ENCODE peak calls at places on chromosomes 6 and 20, in seven cellular contexts. O is cardiac fibroblast, Y is AG04450, P is neural crest cell, Q is tibial nerve, U is B cell, H is PC-9. V is an unnamed sample.

GRCh38 chr6:87436435-87436834 is 28.7 kb downstream of the CFAP206 start:
- DNase-seq in P (peak; percentile 63), Q (peak; percentile 21), O (peak; percentile 68), U (peak; percentile 44), Y (peak; percentile 26), H (peak; percentile 35), V (no peak)

GRCh38 chr6:135624402-135625297 is 127.1 kb upstream of the AHI1 start:
- DNase-seq in O (no peak), Q (no peak), U (no peak), P (no peak), Y (no peak), H (peak; percentile 16), V (no peak)

GRCh38 chr20:48629069-48629959 is 198.5 kb downstream of the PREX1 start:
- DNase-seq in P (no peak), U (no peak), O (no peak), Q (no peak), H (no peak), Y (no peak), V (no peak)

GRCh38 chr20:62636446-62636845 is 5.9 kb upstream of the SLCO4A1 start:
- DNase-seq in O (no peak), P (no peak), Y (no peak), Q (no peak), H (no peak), U (no peak), V (peak; percentile 92)

GRCh38 chr6:133646021-133646682 is 242.8 kb upstream of the TCF21 start:
- DNase-seq in U (no peak), Q (no peak), O (peak; percentile 58), H (no peak), Y (no peak), P (no peak), V (no peak)

GRCh38 chr20:59318201-59318790 is 17.9 kb downstream of the EDN3 start:
- DNase-seq in O (no peak), Y (no peak), U (no peak), P (no peak), Q (no peak), H (no peak), V (no peak)

GRCh38 chr6:167787896-167788530 is 38.7 kb upstream of the AFDN start:
- DNase-seq in P (no peak), Q (no peak), H (no peak), U (no peak), Y (no peak), O (no peak), V (no peak)

GRCh38 chr20:25669826-25670422 is 26.7 kb downstream of the ZNF337 start:
- DNase-seq in P (no peak), H (peak; percentile 90), O (peak; percentile 61), Y (peak; percentile 53), Q (no peak), U (no peak), V (no peak)

GRCh38 chr6:119626884-119627619 is 277.5 kb upstream of the MAN1A1 start:
- DNase-seq in P (no peak), H (peak; percentile 40), O (no peak), Y (no peak), U (no peak), Q (no peak), V (no peak)

GRCh38 chr6:36769676-36770499 is 69.4 kb downstream of the CPNE5 start:
- DNase-seq in H (no peak), U (no peak), P (no peak), Q (no peak), O (peak; percentile 60), Y (no peak), V (no peak)

GRCh38 chr20:63858393-63859165 is 2.7 kb upstream of the ABHD16B start:
- DNase-seq in U (no peak), P (no peak), H (no peak), Q (no peak), O (peak; percentile 87), Y (peak; percentile 33), V (no peak)

DNA sequence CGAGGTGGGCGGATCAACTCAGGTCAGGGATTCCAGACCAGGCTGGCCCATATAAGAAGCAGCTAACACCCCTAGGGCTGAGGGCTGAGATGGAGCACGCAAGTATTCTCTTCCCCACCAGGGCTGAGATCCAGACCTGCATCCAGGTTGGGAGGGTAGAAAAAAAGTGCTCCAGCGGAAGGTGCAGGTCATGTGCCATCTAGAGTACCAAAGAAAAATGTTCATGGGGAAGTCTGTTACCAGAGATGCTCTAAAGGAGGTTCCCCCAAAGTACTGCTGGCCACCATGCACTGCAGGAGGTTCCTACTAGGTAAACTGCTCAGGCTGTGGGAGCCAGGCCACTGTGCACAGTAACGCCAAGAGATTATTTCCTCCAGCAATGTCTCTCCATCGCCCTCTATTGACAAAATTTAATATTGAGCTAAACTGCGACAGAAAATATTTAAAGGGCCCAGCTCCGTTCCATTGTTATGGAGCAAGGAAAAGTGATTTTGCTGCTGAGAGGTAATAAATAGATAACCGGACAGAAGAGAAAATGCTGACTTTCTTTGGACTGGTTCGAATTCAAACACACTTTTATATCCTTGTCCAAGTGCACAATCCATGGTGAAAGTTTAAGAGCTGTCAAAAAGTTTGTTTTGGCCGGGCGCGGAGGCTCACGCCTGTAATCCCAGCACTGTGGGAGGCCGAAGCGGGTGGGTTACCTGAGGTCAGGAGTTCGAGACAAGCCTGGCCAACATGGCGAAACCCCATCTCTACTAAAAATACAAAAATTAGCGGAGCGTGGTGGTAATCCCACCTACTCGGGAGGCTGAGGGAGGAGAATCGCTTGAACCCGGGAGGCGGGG is 159.9 kb downstream of the OR2B2 start:
- DNase-seq in Y (peak; percentile 57), H (peak; percentile 76), Q (peak; percentile 64), P (peak; percentile 33), U (peak; percentile 53), O (peak; percentile 86), V (no peak)
- TF ChIP-seq CTCF in Y (peak; percentile 87), H (peak; percentile 88), Q (peak; percentile 79), P (peak; percentile 84), U (peak; percentile 89), O (peak; percentile 71), V (peak; percentile 77)

DNA sequence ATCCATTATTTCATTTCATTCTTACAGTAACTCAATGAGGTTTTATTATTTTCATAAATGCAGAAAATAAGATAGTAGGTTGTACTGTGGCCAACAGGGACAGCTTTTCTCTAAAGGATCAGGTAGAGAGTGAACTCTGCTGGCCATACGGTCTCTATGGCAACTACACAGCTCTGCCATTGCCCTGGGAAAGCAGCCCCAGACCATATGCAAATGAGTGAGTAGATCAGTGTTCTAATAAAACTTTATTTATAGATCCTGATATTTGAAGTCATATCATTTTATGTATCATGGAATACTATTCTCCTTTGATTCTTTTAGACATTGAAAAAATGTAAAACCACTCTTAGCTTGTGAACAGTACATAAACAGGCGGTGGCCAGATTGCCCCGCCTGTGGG is 192.5 kb upstream of the RREB1 start:
- DNase-seq in Y (no peak), P (no peak), Q (no peak), H (no peak), O (peak; percentile 22), U (no peak), V (no peak)
- TF ChIP-seq CTCF in Y (no peak), P (no peak), Q (no peak), H (no peak), O (no peak), U (no peak), V (no peak)

GRCh38 chr6:72218125-72218524 is 331.8 kb downstream of the RIMS1 start:
- DNase-seq in U (no peak), H (no peak), Y (no peak), O (peak; percentile 34), Q (no peak), P (peak; percentile 41), V (no peak)

GRCh38 chr6:72217626-72218025 is 331.3 kb downstream of the RIMS1 start:
- DNase-seq in U (no peak), P (no peak), H (no peak), Q (no peak), O (no peak), Y (no peak), V (no peak)

GRCh38 chr6:72216222-72217106 is 330.1 kb downstream of the RIMS1 start:
- DNase-seq in Q (no peak), O (no peak), U (no peak), P (no peak), H (no peak), Y (no peak), V (no peak)

DNA sequence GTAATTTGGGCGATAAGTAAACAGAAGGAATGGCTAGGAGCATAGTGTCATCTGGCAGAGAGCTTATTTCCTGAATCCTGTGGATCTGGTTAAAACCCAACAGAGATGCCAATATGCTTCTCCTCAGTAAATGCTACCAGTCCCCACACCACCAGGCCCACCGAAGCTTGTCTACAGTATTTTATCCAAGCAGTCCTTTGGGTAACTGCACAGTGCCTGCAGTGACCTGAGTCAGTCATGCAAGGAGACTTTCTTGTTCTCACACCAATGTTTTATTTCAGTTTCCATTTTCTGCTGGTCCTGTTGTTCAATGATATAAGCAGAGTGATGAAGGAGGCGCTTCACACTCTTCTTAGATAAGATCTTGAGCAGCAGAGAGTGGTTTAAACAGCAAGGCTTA is 326.3 kb downstream of the RIMS1 start:
- DNase-seq in U (no peak), H (no peak), Y (no peak), P (no peak), O (no peak), Q (no peak), V (no peak)
- TF ChIP-seq CTCF in U (no peak), H (no peak), Y (no peak), P (no peak), O (no peak), Q (no peak), V (no peak)

GRCh38 chr20:7155794-7156193 is 388.3 kb downstream of the BMP2 start:
- DNase-seq in Q (no peak), U (no peak), H (no peak), Y (no peak), P (no peak), O (no peak), V (no peak)

GRCh38 chr20:7159903-7160302 is 392.4 kb downstream of the BMP2 start:
- DNase-seq in H (no peak), Q (no peak), Y (no peak), U (no peak), P (no peak), O (no peak), V (no peak)

GRCh38 chr20:7161690-7162089 is 394.2 kb downstream of the BMP2 start:
- DNase-seq in H (no peak), O (peak; percentile 27), Y (no peak), Q (peak; percentile 32), P (no peak), U (no peak), V (no peak)
- TF ChIP-seq CTCF in H (peak; percentile 50), O (peak; percentile 40), Y (no peak), Q (no peak), P (peak; percentile 62), U (no peak), V (peak; percentile 40)

GRCh38 chr6:151428336-151428735 is 23.6 kb downstream of the RMND1 start:
- DNase-seq in P (no peak), Y (no peak), Q (no peak), U (no peak), O (no peak), H (no peak), V (no peak)

GRCh38 chr6:151432650-151433049 is 19.3 kb downstream of the RMND1 start:
- DNase-seq in Y (no peak), Q (no peak), U (no peak), H (no peak), O (no peak), P (no peak), V (no peak)

GRCh38 chr6:151434369-151434768 is 17.6 kb downstream of the RMND1 start:
- DNase-seq in H (no peak), U (no peak), P (no peak), Y (no peak), Q (no peak), O (no peak), V (no peak)

GRCh38 chr6:151431336-151431735 is 20.6 kb downstream of the RMND1 start:
- DNase-seq in U (no peak), H (no peak), O (no peak), Y (no peak), P (no peak), Q (no peak), V (no peak)

GRCh38 chr6:151430886-151431285 is 21.0 kb downstream of the RMND1 start:
- DNase-seq in O (no peak), Q (no peak), U (no peak), P (no peak), H (no peak), Y (no peak), V (no peak)
- TF ChIP-seq CTCF in O (no peak), Q (no peak), U (no peak), P (peak; percentile 32), H (no peak), Y (no peak), V (peak; percentile 23)